ENCODE peak calls at places on chromosomes 4 and X, in four cellular contexts. U is nephron progenitor cell, I is left lung, W is brain microvascular endothelial cell. Z is an unnamed sample.

GRCh38 chr4:101102114-101102752 is 245.1 kb downstream of the PPP3CA start:
- DNase-seq in W (peak), I (no peak), U (no peak), Z (peak)

GRCh38 chr4:24816797-24817196 is 21.4 kb downstream of the SOD3 start:
- DNase-seq in U (no peak), W (no peak), I (no peak), Z (no peak)

GRCh38 chr4:78552398-78553396 is 1.1 kb downstream of the ANXA3 start:
- DNase-seq in W (no peak), I (no peak), U (no peak), Z (peak)

GRCh38 chrX:103716967-103717366 is 6.3 kb downstream of the TMEM31 start:
- DNase-seq in W (no peak), U (no peak), I (no peak), Z (peak)

GRCh38 chr4:167424338-167425256 is 190.3 kb upstream of the SPOCK3 start:
- DNase-seq in U (peak), I (no peak), W (no peak), Z (peak)

GRCh38 chr4:9765091-9765490 is 16.3 kb upstream of the DRD5 start:
- DNase-seq in U (peak), W (peak), I (no peak), Z (peak)

GRCh38 chrX:85897376-85898110 is 149.8 kb downstream of the CHM start:
- DNase-seq in U (peak), I (no peak), W (no peak), Z (no peak)

GRCh38 chr4:75547647-75548387 is 8.0 kb upstream of the ODAPH start:
- DNase-seq in W (peak), I (no peak), U (no peak), Z (peak)

GRCh38 chrX:50157545-50158125 is 43.2 kb downstream of the AKAP4 start:
- DNase-seq in W (peak), I (no peak), U (no peak), Z (peak)

GRCh38 chrX:69603566-69604194 is 12.2 kb upstream of the EDA start:
- DNase-seq in U (peak), W (no peak), I (no peak), Z (peak)

GRCh38 chrX:144006811-144007210 is 122.9 kb downstream of the UBE2NL start:
- DNase-seq in W (no peak), I (no peak), U (no peak), Z (no peak)

GRCh38 chrX:68684291-68684918 is 36.9 kb downstream of the STARD8 start:
- DNase-seq in W (no peak), I (peak), U (peak), Z (no peak)

GRCh38 chr4:17721496-17722360 is 59.7 kb downstream of the FAM184B start:
- DNase-seq in U (no peak), I (no peak), W (peak), Z (peak)

GRCh38 chr4:88659061-88659889 is 38.4 kb downstream of the NAP1L5 start:
- DNase-seq in W (peak), I (no peak), U (peak), Z (peak)

GRCh38 chr4:120005527-120005926 is 61.1 kb downstream of the MAD2L1 start:
- DNase-seq in I (no peak), U (no peak), W (no peak), Z (no peak)

GRCh38 chr4:57110635-57111546 is 706 bp upstream of the IGFBP7 start:
- DNase-seq in I (peak), W (peak), U (peak), Z (peak)

GRCh38 chrX:34918856-34919255 is 23.7 kb upstream of the FAM47B start:
- DNase-seq in U (peak), W (peak), I (no peak), Z (peak)

GRCh38 chr4:25756503-25756902 is 100.9 kb downstream of the SLC34A2 start:
- DNase-seq in I (no peak), U (no peak), W (no peak), Z (no peak)

GRCh38 chr4:107333518-107333917 is 297.4 kb upstream of the DKK2 start:
- DNase-seq in U (no peak), W (no peak), I (no peak), Z (no peak)

GRCh38 chr4:14726441-14727405 is 275.6 kb upstream of the CPEB2 start:
- DNase-seq in U (no peak), I (no peak), W (peak), Z (no peak)

GRCh38 chr4:78441786-78442185 is 109.8 kb upstream of the ANXA3 start:
- DNase-seq in I (no peak), W (no peak), U (no peak), Z (no peak)

DNA sequence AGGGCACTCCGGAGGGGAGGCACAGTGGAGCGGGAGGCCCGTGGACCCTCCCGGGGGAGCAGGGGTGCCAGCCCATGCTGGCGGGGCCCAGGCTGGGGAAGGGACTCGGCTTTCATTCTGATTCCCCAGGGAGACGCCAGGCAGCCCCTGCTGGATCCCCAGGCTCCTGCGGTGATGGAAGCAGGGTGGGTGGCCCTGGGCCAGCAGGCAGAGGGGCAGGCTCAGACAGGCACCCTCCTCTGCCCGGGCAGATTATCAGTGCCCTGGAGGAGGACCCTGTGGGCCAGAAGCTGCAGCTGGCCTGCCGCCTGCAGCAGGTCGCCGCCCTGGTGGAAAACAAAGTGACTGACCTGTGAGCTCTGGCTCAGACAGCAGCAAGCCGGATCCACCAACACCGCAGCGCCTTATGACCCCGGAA is 2.1 kb upstream of the SRPK3 start:
- DNase-seq in U (no peak), W (no peak), I (no peak), Z (no peak)
- TF ChIP-seq CTCF in U (no peak), W (peak), I (no peak), Z (no peak)

DNA sequence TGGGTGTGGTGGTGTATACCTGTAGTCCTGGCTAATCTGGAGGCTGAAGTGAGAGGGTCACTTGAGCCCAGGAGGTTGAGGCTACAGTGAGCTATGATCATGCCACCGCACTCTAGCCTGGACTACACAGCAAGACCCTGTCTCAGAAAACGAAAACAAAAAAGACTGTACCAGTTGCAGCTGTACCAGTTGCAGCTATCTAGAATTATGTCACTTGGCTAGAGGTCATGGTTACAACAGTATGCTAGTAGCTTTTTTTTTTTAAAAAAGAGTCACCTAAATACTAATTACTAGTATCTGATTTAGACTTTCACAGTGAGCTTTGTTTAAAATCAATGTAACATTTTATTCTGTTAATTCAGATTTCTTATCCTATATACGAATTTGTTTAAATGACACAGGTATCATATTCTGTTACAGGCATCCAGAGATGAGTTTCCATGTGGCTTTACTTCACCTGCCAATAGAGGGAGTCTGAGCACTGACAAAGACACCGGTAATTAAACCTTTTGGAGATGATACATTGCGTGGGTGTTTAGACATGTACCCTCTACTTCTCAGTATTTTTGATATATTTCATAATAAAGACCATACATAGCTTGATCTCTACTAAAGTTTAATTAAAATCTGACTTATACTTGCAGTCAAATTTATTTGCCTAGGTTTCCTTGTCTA is 100.2 kb upstream of the IL13RA1 start:
- DNase-seq in U (no peak), I (no peak), W (no peak), Z (no peak)
- TF ChIP-seq CTCF in U (peak), I (no peak), W (peak), Z (peak)

DNA sequence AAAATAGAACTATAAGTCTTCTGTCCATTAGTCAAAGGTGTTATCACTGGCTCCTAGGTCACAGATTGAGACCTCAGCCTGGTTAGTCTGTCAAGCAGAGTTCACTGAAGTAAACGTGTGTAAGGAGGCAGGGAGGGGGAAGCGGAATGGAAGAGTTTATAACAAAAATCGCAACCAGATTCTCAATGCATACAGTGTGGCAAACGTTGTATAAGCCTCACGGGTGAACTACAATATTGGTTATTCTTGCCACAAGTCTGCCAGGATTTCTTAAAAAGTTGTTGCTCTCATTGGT is 114.8 kb downstream of the AMELX start:
- DNase-seq in W (no peak), U (no peak), I (no peak), Z (no peak)
- TF ChIP-seq CTCF in W (no peak), U (no peak), I (no peak), Z (no peak)

GRCh38 chr4:37389369-37389765 is 144.8 kb downstream of the NWD2 start:
- DNase-seq in W (no peak), U (no peak), I (no peak), Z (no peak)
- TF ChIP-seq CTCF in W (no peak), U (no peak), I (no peak), Z (no peak)